ENCODE peak calls at places on chromosomes 3 and 15, in six cellular contexts. R, N, W, U, J and G are unnamed samples. For H3K4me1, the result is how much of the 10 kb centered on the place peaks cover.

GRCh38 chr3:71252466-71252865 is 331.1 kb downstream of the FOXP1 start:
- DNase-seq in R (no peak), N (no peak), W (no peak), U (no peak), J (no peak), G (no peak)

GRCh38 chr3:156554515-156554841 is 439 bp downstream of the SSR3 start:
- DNase-seq in R (no peak), N (no peak), W (no peak), U (no peak), J (no peak), G (no peak)

GRCh38 chr15:58608129-58608590 is 141.3 kb downstream of the ADAM10 start:
- DNase-seq in R (no peak), N (peak), W (peak), U (no peak), J (no peak), G (no peak)

GRCh38 chr3:40088527-40089170 is 220.9 kb upstream of the EIF1B start:
- DNase-seq in R (no peak), N (no peak), W (no peak), U (no peak), J (peak), G (no peak)

GRCh38 chr15:55627730-55628368 is 39.7 kb upstream of the PYGO1 start:
- DNase-seq in R (no peak), N (peak), W (peak), U (no peak), J (no peak), G (peak)

GRCh38 chr3:194711286-194711685 is 25.6 kb downstream of the FAM43A start:
- DNase-seq in R (no peak), N (no peak), W (no peak), U (no peak), J (no peak), G (no peak)

GRCh38 chr3:107848516-107848915 is 242.3 kb downstream of the CD47 start:
- DNase-seq in R (no peak), N (no peak), W (no peak), U (no peak), J (no peak), G (no peak)

GRCh38 chr15:81863157-81863556 is 182.7 kb downstream of the MEX3B start:
- DNase-seq in R (no peak), N (peak), W (peak), U (no peak), J (no peak), G (no peak)

GRCh38 chr3:101720851-101721649 is 3.4 kb upstream of the CEP97 start:
- DNase-seq in R (no peak), N (peak), W (peak), U (no peak), J (no peak), G (no peak)

GRCh38 chr15:36234743-36235142 is 344.7 kb upstream of the CDIN1 start:
- DNase-seq in R (no peak), N (no peak), W (no peak), U (no peak), J (no peak), G (no peak)

GRCh38 chr3:35295875-35296274 is 343.4 kb upstream of the ARPP21 start:
- DNase-seq in R (no peak), N (no peak), W (no peak), U (no peak), J (no peak), G (no peak)

GRCh38 chr3:194046995-194047681 is 88.8 kb upstream of the HES1 start:
- DNase-seq in R (no peak), N (no peak), W (peak), U (no peak), J (no peak), G (no peak)

GRCh38 chr3:139112230-139112558 is 67.5 kb upstream of the PRR23C start:
- DNase-seq in R (no peak), N (no peak), W (no peak), U (no peak), J (no peak), G (no peak)

GRCh38 chr15:101206173-101206572 is 45.7 kb downstream of the CHSY1 start:
- DNase-seq in R (no peak), N (peak), W (peak), U (no peak), J (no peak), G (no peak)

GRCh38 chr15:92005154-92005553 is 151.6 kb downstream of the SLCO3A1 start:
- DNase-seq in R (no peak), N (no peak), W (no peak), U (no peak), J (no peak), G (peak)

GRCh38 chr3:33425456-33425855 is 14.7 kb downstream of the UBP1 start:
- DNase-seq in R (no peak), N (no peak), W (no peak), U (no peak), J (no peak), G (no peak)

GRCh38 chr3:25420168-25420567 is 7.9 kb upstream of the RARB start:
- DNase-seq in R (no peak), N (no peak), W (no peak), U (no peak), J (no peak), G (peak)

GRCh38 chr3:108103971-108104797 is 13.4 kb upstream of the CD47 start:
- DNase-seq in R (no peak), N (peak), W (no peak), U (no peak), J (no peak), G (no peak)

GRCh38 chr3:126350502-126351085 is 6.6 kb downstream of the KLF15 start:
- DNase-seq in R (no peak), N (no peak), W (no peak), U (no peak), J (no peak), G (no peak)

GRCh38 chr3:58532794-58533220 is 4.2 kb downstream of the ACOX2 start:
- DNase-seq in R (peak), N (peak), W (peak), U (peak), J (peak), G (peak)

GRCh38 chr3:128335621-128336296 is 130.9 kb downstream of the DNAJB8 start:
- DNase-seq in R (no peak), N (no peak), W (no peak), U (no peak), J (no peak), G (peak)

GRCh38 chr15:38972831-38973230 is 408.2 kb upstream of the RASGRP1 start:
- DNase-seq in R (no peak), N (no peak), W (no peak), U (no peak), J (no peak), G (no peak)

GRCh38 chr3:49465269-49466034 is 4.6 kb upstream of the DAG1 start:
- DNase-seq in R (no peak), N (no peak), W (no peak), U (no peak), J (no peak), G (peak)

GRCh38 chr3:17023006-17023664 is 138.4 kb downstream of the PLCL2 start:
- DNase-seq in R (no peak), N (peak), W (peak), U (no peak), J (no peak), G (no peak)

GRCh38 chr3:24683511-24684384 is 189.1 kb upstream of the THRB start:
- DNase-seq in R (peak), N (peak), W (peak), U (no peak), J (no peak), G (peak)

GRCh38 chr3:133833267-133833666 is 27.7 kb downstream of the SRPRB start:
- DNase-seq in R (no peak), N (no peak), W (no peak), U (peak), J (no peak), G (no peak)

GRCh38 chr15:47397587-47397986 is 319.7 kb upstream of the SEMA6D start:
- DNase-seq in R (no peak), N (no peak), W (no peak), U (no peak), J (no peak), G (no peak)

GRCh38 chr3:125313060-125313635 is 62.0 kb downstream of the ZNF148 start:
- DNase-seq in R (no peak), N (peak), W (peak), U (no peak), J (no peak), G (peak)

GRCh38 chr3:38354588-38355344 is 8.2 kb downstream of the XYLB start:
- DNase-seq in R (no peak), N (peak), W (no peak), U (no peak), J (no peak), G (no peak)

GRCh38 chr15:38053244-38053643 is 118.8 kb downstream of the TMCO5A start:
- DNase-seq in R (no peak), N (no peak), W (no peak), U (no peak), J (no peak), G (no peak)

GRCh38 chr3:60755094-60755493 is 496.2 kb downstream of the FHIT start:
- DNase-seq in R (no peak), N (no peak), W (no peak), U (peak), J (peak), G (peak)

GRCh38 chr15:29685156-29686078 is 136.9 kb downstream of the TJP1 start:
- DNase-seq in R (no peak), N (peak), W (no peak), U (peak), J (no peak), G (no peak)

GRCh38 chr3:151106311-151106710 is 20.8 kb downstream of the MED12L start:
- DNase-seq in R (no peak), N (no peak), W (no peak), U (no peak), J (no peak), G (peak)

GRCh38 chr15:64461577-64462162 is 1.3 kb downstream of the ZNF609 start:
- DNase-seq in R (peak), N (peak), W (no peak), U (no peak), J (peak), G (peak)

GRCh38 chr3:63585927-63586326 is 66.5 kb upstream of the SNTN start:
- DNase-seq in R (no peak), N (no peak), W (no peak), U (no peak), J (no peak), G (no peak)
- H3K4me1 ChIP-seq in R (under half), N (under half), W (under half), U (under half), J (under half), G (under half)

DNA sequence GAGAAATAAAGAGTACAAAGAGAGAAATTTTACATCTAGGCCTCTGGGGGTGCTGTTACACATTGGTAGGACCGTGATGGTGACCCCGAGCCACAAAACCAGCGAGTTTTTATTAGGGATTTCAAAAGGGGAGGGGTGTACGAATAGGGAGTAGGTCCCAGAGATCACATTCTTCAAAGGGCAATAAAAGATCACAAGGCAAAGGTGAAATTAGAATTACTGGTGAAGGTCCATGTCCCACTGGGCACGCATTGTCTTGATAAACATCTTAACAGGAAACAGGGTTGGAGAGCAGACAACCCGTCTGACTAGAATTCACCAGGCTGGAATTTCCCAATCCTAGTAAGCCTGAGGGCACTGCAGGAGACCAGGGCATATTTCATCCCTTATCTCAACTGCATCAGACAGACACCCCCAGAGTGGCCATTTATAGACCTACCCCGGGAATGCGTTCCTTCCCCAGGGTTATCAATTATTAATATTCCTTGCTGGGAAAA is 4.3 kb downstream of the IRAK2 start:
- DNase-seq in R (no peak), N (no peak), W (no peak), U (no peak), J (no peak), G (no peak)
- H2BK15ac ChIP-seq in R (no peak), N (no peak), W (no peak), U (no peak), J (no peak), G (no peak)

DNA sequence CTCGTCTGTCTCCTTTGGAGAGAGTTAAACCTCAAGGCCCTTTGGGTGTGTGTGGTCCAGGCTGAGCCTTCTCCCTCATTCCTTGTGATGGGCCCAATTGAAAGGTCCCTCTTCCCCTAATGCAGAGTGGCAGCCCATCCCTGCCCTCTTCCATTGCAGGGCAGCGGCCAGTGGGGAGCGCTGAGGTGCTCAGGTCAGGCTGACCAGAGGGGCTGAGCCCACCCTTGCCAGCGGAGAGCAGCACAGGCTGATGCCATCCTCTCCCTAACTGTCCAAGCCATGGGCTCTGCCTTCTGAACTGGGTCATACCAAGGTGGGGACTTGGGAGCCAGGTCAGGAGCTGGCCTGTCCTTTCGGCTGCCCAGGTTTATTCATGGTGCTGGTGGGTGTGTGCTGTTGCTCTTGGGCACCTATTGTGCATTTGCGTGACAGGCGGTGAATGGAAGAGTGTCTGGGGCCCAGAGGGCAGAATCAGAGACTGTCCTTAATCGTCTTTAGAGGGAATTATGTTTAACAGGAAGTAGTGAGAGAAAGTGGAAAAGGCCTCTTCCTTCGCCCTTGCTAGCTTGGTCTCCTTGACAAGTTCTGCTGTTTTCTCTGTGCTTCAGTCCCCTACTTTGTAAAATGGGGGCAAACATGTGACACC is 96.9 kb downstream of the VGLL4 start:
- DNase-seq in R (no peak), N (no peak), W (no peak), U (no peak), J (no peak), G (no peak)
- H3K27ac ChIP-seq in R (no peak), N (no peak), W (no peak), U (no peak), J (no peak), G (no peak)

GRCh38 chr3:172137287-172138030 is 98.1 kb downstream of the FNDC3B start:
- DNase-seq in R (no peak), N (no peak), W (peak), U (no peak), J (no peak), G (no peak)

GRCh38 chr3:172135185-172135584 is 95.8 kb downstream of the FNDC3B start:
- DNase-seq in R (no peak), N (no peak), W (no peak), U (no peak), J (no peak), G (peak)

GRCh38 chr3:172138031-172138538 is 98.7 kb downstream of the FNDC3B start:
- DNase-seq in R (no peak), N (no peak), W (peak), U (no peak), J (no peak), G (peak)

GRCh38 chr3:172134352-172134751 is 95.0 kb downstream of the FNDC3B start:
- DNase-seq in R (no peak), N (no peak), W (peak), U (no peak), J (no peak), G (no peak)

GRCh38 chr3:172135766-172136729 is 96.7 kb downstream of the FNDC3B start:
- DNase-seq in R (no peak), N (peak), W (peak), U (no peak), J (peak), G (peak)
- H3K4me1 ChIP-seq in R (under half), N (under half), W (under half), U (under half), J (under half), G (under half)

DNA sequence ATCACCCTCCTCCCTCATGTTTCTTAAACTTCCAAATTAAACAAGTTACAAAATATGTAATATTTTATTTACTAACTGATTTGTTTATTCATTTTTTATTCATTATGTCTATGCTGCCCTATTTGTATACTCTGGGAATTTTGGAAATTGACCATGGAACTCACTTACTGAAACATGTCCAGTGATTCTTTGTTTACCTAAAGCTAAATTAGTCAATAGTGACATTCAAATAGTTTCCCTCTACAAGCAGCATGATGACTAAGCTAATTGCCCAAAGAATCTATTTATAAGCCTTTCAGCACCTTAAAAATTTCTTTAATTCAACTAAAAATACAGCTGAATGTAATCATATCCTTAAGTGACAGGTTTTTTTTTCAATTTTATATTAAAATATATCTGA is 437.7 kb downstream of the SI start:
- DNase-seq in R (no peak), N (no peak), W (peak), U (no peak), J (no peak), G (no peak)
- H2BK15ac ChIP-seq in R (no peak), N (no peak), W (no peak), U (no peak), J (no peak), G (no peak)